ENCODE peak calls at places on chromosomes 6 and 20, in four cellular contexts. One of them, this sample, is unnamed. For H3K36me3, the result is how much of the 10 kb centered on the place peaks cover.

GRCh38 chr6:67629268-67629667 is 1005.8 kb upstream of the ADGRB3 start:
- DNase-seq in SJSA1: no peak
- DNase-seq in Peyer's patch: no peak
- DNase-seq in left lung: no peak
- DNase-seq in this sample: no peak

GRCh38 chr20:38725959-38726848 is 1.9 kb downstream of the SLC32A1 start:
- DNase-seq in left lung: no peak
- DNase-seq in Peyer's patch: no peak
- DNase-seq in SJSA1: peak
- DNase-seq in this sample: peak

GRCh38 chr6:42047790-42048405 is 2.4 kb upstream of the TAF8 start:
- DNase-seq in Peyer's patch: no peak
- DNase-seq in SJSA1: no peak
- DNase-seq in left lung: no peak
- DNase-seq in this sample: no peak

GRCh38 chr20:2729251-2729713 is 36.7 kb downstream of the EBF4 start:
- DNase-seq in Peyer's patch: no peak
- DNase-seq in left lung: no peak
- DNase-seq in SJSA1: no peak
- DNase-seq in this sample: no peak

GRCh38 chr6:149335924-149336323 is 18.4 kb downstream of the TAB2 start:
- DNase-seq in SJSA1: no peak
- DNase-seq in left lung: no peak
- DNase-seq in Peyer's patch: no peak
- DNase-seq in this sample: no peak

GRCh38 chr6:36928547-36928918 is 26.0 kb upstream of the PI16 start:
- DNase-seq in left lung: no peak
- DNase-seq in Peyer's patch: no peak
- DNase-seq in SJSA1: no peak
- DNase-seq in this sample: no peak

GRCh38 chr6:23663652-23664051 is 462.4 kb upstream of the NRSN1 start:
- DNase-seq in Peyer's patch: no peak
- DNase-seq in left lung: no peak
- DNase-seq in SJSA1: no peak
- DNase-seq in this sample: no peak

GRCh38 chr6:33983109-33983475 is 162.8 kb downstream of the GRM4 start:
- DNase-seq in left lung: no peak
- DNase-seq in Peyer's patch: no peak
- DNase-seq in SJSA1: no peak
- DNase-seq in this sample: peak

GRCh38 chr20:41339957-41340326 is 679 bp upstream of the LPIN3 start:
- DNase-seq in SJSA1: peak
- DNase-seq in Peyer's patch: peak
- DNase-seq in left lung: peak
- DNase-seq in this sample: peak

GRCh38 chr6:87968435-87969278 is 79.0 kb upstream of the SPACA1 start:
- DNase-seq in SJSA1: peak
- DNase-seq in Peyer's patch: no peak
- DNase-seq in left lung: peak
- DNase-seq in this sample: peak

GRCh38 chr20:58229198-58229802 is 847 bp upstream of the ANKRD60 start:
- DNase-seq in left lung: no peak
- DNase-seq in SJSA1: peak
- DNase-seq in Peyer's patch: no peak
- DNase-seq in this sample: no peak

GRCh38 chr20:4060054-4060795 is 44.9 kb upstream of the RNF24 start:
- DNase-seq in left lung: peak
- DNase-seq in Peyer's patch: peak
- DNase-seq in SJSA1: no peak
- DNase-seq in this sample: peak

GRCh38 chr6:110180228-110181008 is at the start of gene CDC40:
- DNase-seq in SJSA1: no peak
- DNase-seq in left lung: peak
- DNase-seq in Peyer's patch: peak
- DNase-seq in this sample: peak

GRCh38 chr6:12051861-12052368 is 39.8 kb downstream of the HIVEP1 start:
- DNase-seq in left lung: no peak
- DNase-seq in SJSA1: peak
- DNase-seq in Peyer's patch: no peak
- DNase-seq in this sample: no peak

GRCh38 chr6:73262701-73263569 is at the start of gene KHDC1:
- DNase-seq in left lung: peak
- DNase-seq in SJSA1: peak
- DNase-seq in Peyer's patch: peak
- DNase-seq in this sample: peak

GRCh38 chr20:32062776-32063170 is 10.7 kb downstream of the HCK start:
- DNase-seq in SJSA1: no peak
- DNase-seq in left lung: peak
- DNase-seq in Peyer's patch: no peak
- DNase-seq in this sample: peak

GRCh38 chr6:142013286-142013685 is 119.4 kb upstream of the GJE1 start:
- DNase-seq in SJSA1: peak
- DNase-seq in Peyer's patch: no peak
- DNase-seq in left lung: no peak
- DNase-seq in this sample: no peak

GRCh38 chr6:26331809-26332226 is 33.2 kb upstream of the BTN3A2 start:
- DNase-seq in Peyer's patch: no peak
- DNase-seq in SJSA1: no peak
- DNase-seq in left lung: no peak
- DNase-seq in this sample: no peak

GRCh38 chr20:6651016-6651415 is 116.5 kb upstream of the BMP2 start:
- DNase-seq in Peyer's patch: no peak
- DNase-seq in left lung: no peak
- DNase-seq in SJSA1: no peak
- DNase-seq in this sample: peak

GRCh38 chr20:33209789-33210188 is 7.4 kb upstream of the BPIFA3 start:
- DNase-seq in Peyer's patch: peak
- DNase-seq in SJSA1: peak
- DNase-seq in left lung: peak
- DNase-seq in this sample: peak

GRCh38 chr6:12331951-12332749 is 42.0 kb downstream of the EDN1 start:
- DNase-seq in Peyer's patch: no peak
- DNase-seq in SJSA1: peak
- DNase-seq in left lung: no peak
- DNase-seq in this sample: peak

GRCh38 chr6:155026366-155027045 is 31.4 kb downstream of the TIAM2 start:
- DNase-seq in left lung: peak
- DNase-seq in SJSA1: peak
- DNase-seq in Peyer's patch: no peak
- DNase-seq in this sample: peak

GRCh38 chr20:50308513-50309279 is 118.1 kb downstream of the CEBPB start:
- DNase-seq in left lung: peak
- DNase-seq in Peyer's patch: peak
- DNase-seq in SJSA1: peak
- DNase-seq in this sample: peak

GRCh38 chr6:3157151-3157933 is at the start of gene TUBB2A:
- DNase-seq in Peyer's patch: peak
- DNase-seq in left lung: peak
- DNase-seq in SJSA1: peak
- DNase-seq in this sample: peak

GRCh38 chr20:19757487-19757972 is 528 bp upstream of the RIN2 start:
- DNase-seq in Peyer's patch: peak
- DNase-seq in SJSA1: no peak
- DNase-seq in left lung: peak
- DNase-seq in this sample: peak

GRCh38 chr6:31792741-31793140 is 2.8 kb downstream of the VARS1 start:
- DNase-seq in SJSA1: no peak
- DNase-seq in left lung: peak
- DNase-seq in Peyer's patch: no peak
- DNase-seq in this sample: no peak

GRCh38 chr20:24942679-24943078 is 6.4 kb upstream of the CST7 start:
- DNase-seq in SJSA1: no peak
- DNase-seq in Peyer's patch: no peak
- DNase-seq in left lung: no peak
- DNase-seq in this sample: no peak

GRCh38 chr20:57617079-57617795 is 3.0 kb downstream of the ZBP1 start:
- DNase-seq in SJSA1: no peak
- DNase-seq in left lung: peak
- DNase-seq in Peyer's patch: no peak
- DNase-seq in this sample: no peak

GRCh38 chr6:90098025-90098474 is 198.6 kb downstream of the BACH2 start:
- DNase-seq in SJSA1: peak
- DNase-seq in Peyer's patch: no peak
- DNase-seq in left lung: no peak
- DNase-seq in this sample: no peak

GRCh38 chr6:7222197-7222596 is 90.8 kb downstream of the SSR1 start:
- DNase-seq in left lung: no peak
- DNase-seq in SJSA1: no peak
- DNase-seq in Peyer's patch: no peak
- DNase-seq in this sample: no peak
- H3K36me3 ChIP-seq in left lung: half or more
- H3K36me3 ChIP-seq in SJSA1: half or more
- H3K36me3 ChIP-seq in Peyer's patch: under half
- H3K36me3 ChIP-seq in this sample: half or more

DNA sequence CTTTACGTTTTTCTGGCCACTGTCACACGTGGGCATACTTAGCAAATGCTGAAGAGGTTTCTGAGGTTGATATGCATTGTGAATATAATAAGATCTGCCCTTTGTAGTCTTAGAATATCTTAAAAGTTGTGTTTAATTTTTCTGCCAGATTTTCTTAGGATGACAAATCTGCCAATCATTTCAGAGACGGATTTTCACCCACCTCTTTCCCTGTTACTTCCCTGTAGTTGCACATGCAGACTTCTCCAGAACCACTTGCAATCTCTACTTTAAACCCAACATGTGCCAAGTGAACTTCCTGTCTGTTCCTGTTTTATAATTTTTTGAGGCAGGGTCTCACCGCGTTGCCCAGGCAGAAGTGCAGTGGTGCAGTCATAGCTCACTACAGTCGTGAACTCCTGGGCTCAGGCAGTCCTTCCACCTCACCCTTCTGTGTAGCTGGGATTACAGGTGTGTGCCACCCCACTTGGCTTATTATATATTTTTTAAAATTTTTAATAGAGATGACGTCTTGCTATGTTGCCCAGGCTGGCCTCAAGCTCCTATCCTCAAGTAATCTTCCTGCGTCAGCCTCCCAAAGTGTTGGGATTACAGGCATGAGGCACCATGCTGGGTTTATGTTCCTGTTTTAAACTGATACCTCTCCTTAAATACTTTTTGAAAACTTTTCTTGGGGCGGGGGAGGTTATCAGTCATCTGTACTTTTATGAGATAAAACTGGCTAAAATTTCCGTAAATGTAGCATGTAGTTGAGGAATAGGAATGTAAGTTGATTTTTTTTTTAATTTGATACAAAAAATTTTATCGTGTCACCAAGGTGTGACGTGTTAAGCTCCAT is 2.7 kb downstream of the IGF2R start:
- DNase-seq in SJSA1: no peak
- DNase-seq in left lung: no peak
- DNase-seq in Peyer's patch: no peak
- DNase-seq in this sample: no peak
- H3K4me3 ChIP-seq in SJSA1: no peak
- H3K4me3 ChIP-seq in left lung: peak
- H3K4me3 ChIP-seq in Peyer's patch: no peak
- H3K4me3 ChIP-seq in this sample: no peak

GRCh38 chr20:62897666-62898065 is 28.6 kb downstream of the DIDO1 start:
- DNase-seq in Peyer's patch: no peak
- DNase-seq in SJSA1: no peak
- DNase-seq in left lung: no peak
- DNase-seq in this sample: no peak

GRCh38 chr20:62893700-62894099 is 32.1 kb upstream of the TCFL5 start:
- DNase-seq in Peyer's patch: no peak
- DNase-seq in left lung: no peak
- DNase-seq in SJSA1: no peak
- DNase-seq in this sample: no peak

GRCh38 chr20:62894261-62894660 is 32.0 kb downstream of the DIDO1 start:
- DNase-seq in left lung: no peak
- DNase-seq in Peyer's patch: no peak
- DNase-seq in SJSA1: no peak
- DNase-seq in this sample: no peak

GRCh38 chr20:62896526-62896925 is 29.8 kb downstream of the DIDO1 start:
- DNase-seq in Peyer's patch: no peak
- DNase-seq in left lung: no peak
- DNase-seq in SJSA1: no peak
- DNase-seq in this sample: no peak

GRCh38 chr20:62895539-62895938 is 30.8 kb downstream of the DIDO1 start:
- DNase-seq in left lung: no peak
- DNase-seq in Peyer's patch: no peak
- DNase-seq in SJSA1: no peak
- DNase-seq in this sample: no peak
- H3K36me3 ChIP-seq in left lung: half or more
- H3K36me3 ChIP-seq in Peyer's patch: under half
- H3K36me3 ChIP-seq in SJSA1: under half
- H3K36me3 ChIP-seq in this sample: half or more

DNA sequence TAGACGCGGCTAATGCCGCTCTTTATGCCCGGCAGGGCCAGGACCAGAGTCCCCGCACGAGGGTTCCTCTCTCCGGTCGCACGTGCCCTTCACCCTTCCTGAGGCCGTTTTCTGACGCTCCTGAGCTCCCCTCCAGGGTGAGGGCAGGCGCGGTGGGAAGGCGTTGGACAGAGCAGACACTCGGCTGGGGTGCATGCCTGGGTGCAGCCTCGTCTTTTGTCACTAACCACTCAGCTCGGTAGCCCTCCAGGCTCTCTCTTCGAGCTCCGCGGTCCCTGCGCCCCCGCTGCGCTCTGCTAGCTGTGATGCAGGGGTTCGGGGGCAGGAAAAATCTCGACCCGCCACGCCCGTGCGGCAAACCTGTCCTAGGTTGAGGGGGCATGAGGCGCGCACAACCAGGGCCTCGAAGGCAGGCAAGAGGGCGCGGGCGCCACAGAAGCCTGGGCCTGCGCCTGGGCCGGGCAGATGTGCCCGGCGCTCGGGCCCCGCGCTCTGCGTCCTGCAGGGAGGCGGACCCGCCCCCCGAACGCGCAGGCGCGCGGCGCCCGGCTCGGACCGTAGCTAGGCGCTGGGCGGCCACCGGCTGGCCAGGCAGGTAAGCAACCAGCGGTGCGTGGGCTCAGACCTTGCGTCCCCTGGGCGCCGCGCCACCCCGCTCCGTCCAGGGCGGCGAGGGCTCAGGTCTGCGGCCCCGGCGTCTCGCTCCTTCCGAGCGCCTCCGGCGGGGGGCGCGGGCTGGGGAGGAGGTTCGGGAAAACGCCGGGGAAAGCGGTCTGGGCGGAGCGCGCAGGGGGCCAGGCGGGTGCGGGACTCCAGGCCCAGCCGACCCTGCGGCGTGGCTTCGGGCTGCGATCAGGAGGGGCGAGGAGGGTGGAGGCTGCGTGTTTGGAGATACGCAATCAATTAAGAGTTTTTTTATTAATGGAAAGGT is at the start of gene L3MBTL1:
- DNase-seq in left lung: peak
- DNase-seq in Peyer's patch: peak
- DNase-seq in SJSA1: no peak
- DNase-seq in this sample: peak
- H3K4me3 ChIP-seq in left lung: peak
- H3K4me3 ChIP-seq in Peyer's patch: peak
- H3K4me3 ChIP-seq in SJSA1: peak
- H3K4me3 ChIP-seq in this sample: peak

DNA sequence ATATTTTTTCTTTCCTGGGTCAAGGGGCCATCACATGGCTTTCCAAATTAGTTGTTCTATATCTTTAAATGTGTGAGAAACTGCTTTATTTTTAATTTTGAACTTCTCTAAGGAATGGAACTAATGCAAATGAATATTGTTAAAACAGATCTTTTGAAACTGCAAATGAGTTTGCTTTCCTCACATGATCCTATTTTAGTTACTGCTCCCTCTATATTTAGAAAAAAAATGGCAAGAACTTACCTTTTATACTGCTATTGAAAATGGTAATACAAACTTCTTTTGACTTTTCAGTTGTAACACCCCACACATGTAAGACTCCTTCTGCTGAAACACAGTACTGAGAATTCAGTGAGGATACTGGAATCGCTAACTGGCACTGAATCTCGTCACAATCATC is 15.9 kb downstream of the IFNGR1 start:
- DNase-seq in Peyer's patch: no peak
- DNase-seq in SJSA1: no peak
- DNase-seq in left lung: no peak
- DNase-seq in this sample: no peak
- H3K36me3 ChIP-seq in Peyer's patch: under half
- H3K36me3 ChIP-seq in SJSA1: half or more
- H3K36me3 ChIP-seq in left lung: half or more
- H3K36me3 ChIP-seq in this sample: under half